ENCODE peak calls at places on chromosomes 7 and 10, in six cellular contexts. U is tibial nerve, H is astrocyte, P is GM20000, B is fibroblast of pulmonary artery, I is HCT116. Y is an unnamed sample.

GRCh38 chr7:111746950-111747349 is 184.7 kb upstream of the IMMP2L start:
- DNase-seq in H (no peak), P (no peak), B (no peak), I (no peak), U (no peak), Y (no peak)

GRCh38 chr7:156236936-156237599 is 403.5 kb upstream of the RNF32 start:
- DNase-seq in B (no peak), U (no peak), H (no peak), I (no peak), P (no peak), Y (no peak)

GRCh38 chr7:8125680-8126444 is 136.1 kb downstream of the ICA1 start:
- DNase-seq in I (no peak), P (peak), B (no peak), H (no peak), U (no peak), Y (no peak)

GRCh38 chr7:149855368-149856305 is 17.5 kb downstream of the ZNF862 start:
- DNase-seq in B (peak), P (no peak), U (no peak), H (peak), I (peak), Y (no peak)

GRCh38 chr10:47376522-47377220 is 7.4 kb downstream of the ZNF488 start:
- DNase-seq in B (no peak), H (no peak), I (no peak), P (no peak), U (no peak), Y (peak)

GRCh38 chr10:119350529-119351001 is 143.2 kb downstream of the GRK5 start:
- DNase-seq in I (no peak), U (no peak), B (peak), P (no peak), H (peak), Y (no peak)

GRCh38 chr7:131011976-131012375 is 278.0 kb upstream of the KLF14 start:
- DNase-seq in I (no peak), U (peak), B (peak), P (no peak), H (peak), Y (no peak)

GRCh38 chr7:9017251-9017650 is 583.8 kb downstream of the NXPH1 start:
- DNase-seq in B (no peak), H (no peak), U (no peak), P (no peak), I (no peak), Y (no peak)

GRCh38 chr7:115216652-115217051 is 294.8 kb downstream of the MDFIC start:
- DNase-seq in B (no peak), U (no peak), H (peak), I (no peak), P (no peak), Y (no peak)

GRCh38 chr10:22851865-22852239 is 76.0 kb upstream of the ARMC3 start:
- DNase-seq in I (no peak), H (peak), B (no peak), U (no peak), P (no peak), Y (no peak)

GRCh38 chr10:109306698-109307097 is 616.6 kb downstream of the XPNPEP1 start:
- DNase-seq in U (no peak), H (peak), P (no peak), B (no peak), I (no peak), Y (no peak)

GRCh38 chr10:105879396-105879795 is 1238.3 kb downstream of the SORCS3 start:
- DNase-seq in B (no peak), H (no peak), P (no peak), I (no peak), U (no peak), Y (no peak)

GRCh38 chr10:45673074-45673628 is 579 bp upstream of the ZFAND4 start:
- DNase-seq in U (peak), I (no peak), B (peak), H (peak), P (no peak), Y (no peak)

GRCh38 chr10:42991442-42992098 is 85.3 kb upstream of the RET start:
- DNase-seq in B (no peak), I (no peak), U (no peak), H (no peak), P (no peak), Y (no peak)

GRCh38 chr10:105770813-105771212 is 1129.7 kb downstream of the SORCS3 start:
- DNase-seq in P (no peak), U (no peak), H (no peak), B (no peak), I (no peak), Y (no peak)

GRCh38 chr7:74006032-74006431 is 21.9 kb upstream of the ELN start:
- DNase-seq in B (no peak), P (no peak), U (no peak), I (no peak), H (no peak), Y (no peak)

GRCh38 chr10:95266674-95267095 is 24.1 kb downstream of the PDLIM1 start:
- DNase-seq in H (peak), I (peak), U (no peak), P (peak), B (peak), Y (no peak)

GRCh38 chr7:20331231-20331880 is 656 bp downstream of the ITGB8 start:
- DNase-seq in I (no peak), H (no peak), P (peak), B (peak), U (peak), Y (peak)

GRCh38 chr10:31617133-31617532 is 298.1 kb downstream of the ZEB1 start:
- DNase-seq in I (no peak), H (no peak), B (no peak), U (no peak), P (no peak), Y (no peak)

GRCh38 chr7:142231716-142232115 is 26.1 kb downstream of the PRSS58 start:
- DNase-seq in B (no peak), H (no peak), P (no peak), I (peak), U (no peak), Y (no peak)

GRCh38 chr10:5628798-5629788 is 37.3 kb downstream of the ASB13 start:
- DNase-seq in P (no peak), B (peak), H (peak), I (no peak), U (no peak), Y (no peak)

GRCh38 chr7:114082934-114083647 is 164.3 kb upstream of the PPP1R3A start:
- DNase-seq in U (peak), P (peak), H (no peak), I (no peak), B (peak), Y (no peak)

GRCh38 chr7:95899919-95900513 is 127.7 kb downstream of the DYNC1I1 start:
- DNase-seq in I (no peak), B (no peak), U (no peak), P (no peak), H (no peak), Y (no peak)

GRCh38 chr10:91689731-91690168 is 56.9 kb upstream of the PPP1R3C start:
- DNase-seq in H (peak), U (peak), I (no peak), B (peak), P (no peak), Y (no peak)

GRCh38 chr10:6476989-6477388 is 103.1 kb downstream of the PRKCQ start:
- DNase-seq in P (no peak), I (no peak), B (no peak), H (no peak), U (no peak), Y (no peak)

GRCh38 chr7:127514499-127514898 is 70.9 kb downstream of the GCC1 start:
- DNase-seq in B (peak), U (no peak), H (peak), P (peak), I (peak), Y (no peak)

GRCh38 chr10:110671788-110672579 is 27.8 kb downstream of the RBM20 start:
- DNase-seq in H (peak), U (peak), I (peak), P (peak), B (peak), Y (peak)

GRCh38 chr7:115293628-115294236 is 371.8 kb downstream of the MDFIC start:
- DNase-seq in H (peak), P (no peak), I (no peak), U (no peak), B (peak), Y (no peak)

GRCh38 chr10:83289373-83289772 is 849.9 kb upstream of the GHITM start:
- DNase-seq in P (no peak), H (no peak), I (no peak), U (no peak), B (no peak), Y (no peak)

GRCh38 chr7:144481863-144482262 is 78.4 kb upstream of the NOBOX start:
- DNase-seq in H (no peak), U (no peak), P (no peak), I (no peak), B (peak), Y (no peak)

GRCh38 chr10:79399242-79399831 is 46.1 kb downstream of the ZCCHC24 start:
- DNase-seq in B (peak), H (peak), P (no peak), I (no peak), U (peak), Y (no peak)

GRCh38 chr10:59657724-59658123 is 51.9 kb downstream of the SLC16A9 start:
- DNase-seq in P (no peak), U (no peak), I (no peak), H (no peak), B (no peak), Y (no peak)

GRCh38 chr7:44279731-44280505 is 45.5 kb downstream of the CAMK2B start:
- DNase-seq in H (no peak), I (no peak), B (no peak), U (no peak), P (no peak), Y (peak)

GRCh38 chr7:66869660-66870450 is 51.2 kb upstream of the TMEM248 start:
- DNase-seq in U (no peak), H (peak), I (no peak), B (no peak), P (no peak), Y (no peak)

GRCh38 chr10:97210576-97210975 is 24.8 kb upstream of the SLIT1 start:
- DNase-seq in U (peak), P (peak), I (peak), B (peak), H (peak), Y (peak)

GRCh38 chr10:132508497-132509443 is 28.8 kb upstream of the INPP5A start:
- DNase-seq in I (no peak), B (no peak), U (no peak), P (no peak), H (no peak), Y (no peak)

DNA sequence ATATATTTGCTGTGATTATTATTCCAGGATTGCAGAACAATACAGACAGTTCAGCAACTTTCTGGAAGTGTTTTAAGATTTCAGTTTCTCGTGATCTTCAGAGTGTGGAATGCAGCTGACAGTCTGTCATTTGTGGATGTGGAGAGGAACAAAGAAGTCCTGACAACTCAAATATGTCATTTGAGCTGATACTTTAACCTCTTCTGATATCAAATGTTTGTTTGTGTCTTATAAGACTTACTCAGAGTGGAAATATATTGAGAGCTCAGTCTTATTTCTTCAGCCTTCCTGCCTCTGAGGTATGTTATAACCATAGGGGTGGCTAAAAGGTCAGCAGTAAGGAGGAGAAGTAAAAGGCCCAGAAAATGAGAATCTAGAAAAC is 96.4 kb downstream of the OSBPL3 start:
- DNase-seq in P (no peak), B (no peak), U (no peak), H (peak), I (no peak), Y (no peak)
- TF ChIP-seq CTCF in P (no peak), B (no peak), U (no peak), H (no peak), I (no peak), Y (no peak)

DNA sequence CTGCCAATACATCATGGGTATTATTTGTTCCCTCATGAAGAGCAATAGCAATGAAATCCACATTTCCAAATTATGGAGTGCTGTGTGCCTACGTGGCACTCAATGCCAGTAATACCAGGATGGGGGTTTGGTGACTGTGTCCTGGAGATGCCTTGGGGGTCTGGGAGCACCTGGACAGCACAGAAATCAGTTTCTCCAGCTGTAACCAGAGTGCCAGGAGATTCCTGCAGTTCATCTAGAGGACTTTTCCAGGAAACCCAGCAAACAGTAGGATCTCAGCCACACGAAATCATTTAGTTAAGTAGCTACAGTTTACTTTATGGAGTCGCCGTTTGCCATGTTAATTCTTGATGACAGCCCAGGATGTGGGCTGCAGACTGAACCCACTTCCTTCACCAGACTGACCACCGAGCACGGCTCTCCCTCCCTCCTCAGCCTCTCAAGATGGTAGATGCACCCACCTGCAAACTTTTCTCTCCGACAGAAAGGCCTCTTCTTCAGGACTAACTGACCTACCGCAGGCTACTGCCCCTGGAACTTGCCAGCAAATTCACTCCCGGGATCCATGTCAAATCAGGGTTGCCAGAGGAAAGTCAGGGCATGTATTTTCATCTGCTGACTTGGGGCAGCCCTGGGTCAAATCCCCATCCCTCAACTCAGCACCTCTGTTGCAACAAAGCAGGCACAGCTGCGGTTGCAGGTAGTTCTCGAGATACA is 30.3 kb downstream of the MKI67 start:
- DNase-seq in H (no peak), B (no peak), U (no peak), P (no peak), I (no peak), Y (no peak)
- TF ChIP-seq CTCF in H (no peak), B (no peak), U (no peak), P (no peak), I (no peak), Y (no peak)

GRCh38 chr7:134420509-134421125 is 38.3 kb downstream of the AKR1B1 start:
- DNase-seq in H (peak), I (peak), P (peak), U (peak), B (peak), Y (no peak)
- TF ChIP-seq CTCF in H (peak), I (peak), P (peak), U (peak), B (peak), Y (peak)

GRCh38 chr10:3452683-3453388 is 280.3 kb upstream of the PITRM1 start:
- DNase-seq in U (peak), P (no peak), I (no peak), B (peak), H (peak), Y (no peak)

GRCh38 chr10:3452234-3452633 is 279.7 kb upstream of the PITRM1 start:
- DNase-seq in B (peak), U (no peak), H (peak), I (no peak), P (no peak), Y (no peak)

GRCh38 chr10:3460420-3461128 is 288.0 kb upstream of the PITRM1 start:
- DNase-seq in B (no peak), P (no peak), I (no peak), H (no peak), U (no peak), Y (no peak)

GRCh38 chr10:3451516-3452185 is 279.1 kb upstream of the PITRM1 start:
- DNase-seq in H (no peak), B (no peak), U (no peak), I (no peak), P (no peak), Y (no peak)

GRCh38 chr10:3455385-3456334 is 283.1 kb upstream of the PITRM1 start:
- DNase-seq in I (no peak), U (no peak), P (no peak), B (peak), H (peak), Y (no peak)
- TF ChIP-seq CTCF in I (no peak), U (no peak), P (no peak), B (no peak), H (no peak), Y (no peak)

DNA sequence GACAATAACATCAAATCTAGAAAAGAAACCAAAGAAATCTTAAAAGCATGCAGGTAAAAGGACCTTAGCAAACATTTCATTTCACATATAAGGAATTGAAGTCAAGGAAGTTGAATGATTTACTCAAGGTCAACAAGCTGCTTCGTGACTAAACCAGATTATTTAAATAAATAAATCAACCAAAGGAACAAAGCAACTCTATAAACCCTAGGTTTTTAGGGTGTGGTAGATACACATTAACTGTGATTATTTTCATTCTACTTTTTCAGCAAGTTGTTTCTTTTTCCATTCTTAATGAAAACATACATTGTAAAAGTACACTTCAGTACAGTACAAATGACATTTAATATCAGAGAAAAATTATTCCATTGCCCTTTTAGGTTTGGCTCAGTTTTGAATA is 382.0 kb upstream of the STEAP1 start:
- DNase-seq in P (no peak), U (no peak), H (no peak), I (no peak), B (no peak), Y (no peak)
- TF ChIP-seq CTCF in P (no peak), U (no peak), H (no peak), I (no peak), B (no peak), Y (no peak)

DNA sequence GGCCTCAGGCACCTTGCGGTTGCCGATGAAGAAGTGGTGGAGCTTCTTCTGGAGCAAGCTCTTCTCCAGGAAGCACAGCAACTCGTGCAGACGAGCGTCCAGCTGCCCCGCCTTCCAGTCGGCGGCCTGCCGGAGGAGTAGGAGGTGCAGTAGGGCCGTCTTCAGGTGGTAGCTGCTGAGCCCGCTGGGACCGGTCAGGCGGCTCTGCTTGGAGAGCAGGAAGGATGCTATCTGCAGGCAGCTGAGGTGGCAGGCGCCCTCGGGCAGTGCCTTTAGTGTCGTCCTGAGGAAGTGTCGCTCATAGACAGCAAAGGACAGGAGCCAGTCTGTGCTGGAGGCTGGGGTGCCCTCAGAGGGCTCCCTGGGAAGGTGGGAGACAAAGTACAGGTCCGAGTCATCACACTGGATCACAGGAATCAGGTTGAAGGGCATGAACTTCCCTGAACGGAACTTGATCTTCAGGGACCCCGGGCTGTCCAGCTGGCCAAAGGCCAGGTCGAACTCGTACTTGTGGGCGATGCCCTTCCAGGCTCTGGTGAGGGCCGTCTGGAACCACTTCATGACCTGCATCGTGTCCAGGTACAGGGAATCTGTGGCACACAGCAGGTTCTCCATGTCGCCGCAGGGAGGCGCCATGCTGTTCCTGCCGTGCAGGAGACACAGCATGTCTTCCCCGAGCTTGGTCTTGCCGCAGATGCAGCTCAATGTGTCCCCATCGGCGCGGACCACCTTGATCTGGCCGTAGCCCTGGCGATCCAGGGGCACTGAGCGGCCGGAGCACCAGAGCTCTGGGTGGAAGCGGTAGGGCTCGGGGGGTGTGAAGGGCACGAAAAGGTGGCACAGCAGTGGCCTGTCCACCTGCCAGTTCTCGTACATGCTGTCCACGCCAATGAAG is 23.4 kb downstream of the ITPRIP start:
- DNase-seq in B (no peak), U (no peak), H (no peak), I (no peak), P (no peak), Y (no peak)
- TF ChIP-seq CTCF in B (no peak), U (no peak), H (no peak), I (no peak), P (no peak), Y (no peak)